ENCODE peak calls at places on chromosomes 5 and 9, in ten cellular contexts. Y, W, X, O, F, M, T, N, K and I are unnamed samples.

GRCh38 chr5:9851458-9851857 is 221.3 kb upstream of the TAS2R1 start:
- DNase-seq in Y (no peak), W (no peak), X (no peak), O (peak; percentile 10), F (no peak), M (no peak), T (no peak), N (no peak), K (no peak), I (peak; percentile 18)

GRCh38 chr9:10651012-10651411 is 38.2 kb upstream of the PTPRD start:
- DNase-seq in Y (no peak), W (no peak), X (no peak), O (no peak), F (no peak), M (no peak), T (no peak), N (no peak), K (peak; percentile 27), I (no peak)

GRCh38 chr5:96433066-96433447 is at the start of gene PCSK1:
- DNase-seq in Y (no peak), W (no peak), X (no peak), O (no peak), F (no peak), M (no peak), T (no peak), N (no peak), K (no peak), I (peak; percentile 9)

GRCh38 chr9:36346578-36346977 is 53.5 kb downstream of the RNF38 start:
- DNase-seq in Y (no peak), W (no peak), X (no peak), O (no peak), F (no peak), M (no peak), T (no peak), N (no peak), K (no peak), I (no peak)

GRCh38 chr9:132647806-132648205 is 22.0 kb downstream of the DDX31 start:
- DNase-seq in Y (no peak), W (no peak), X (no peak), O (no peak), F (no peak), M (no peak), T (no peak), N (no peak), K (no peak), I (no peak)

GRCh38 chr9:117412006-117412715 is 2.7 kb downstream of the ASTN2 start:
- DNase-seq in Y (no peak), W (no peak), X (no peak), O (no peak), F (no peak), M (no peak), T (no peak), N (no peak), K (no peak), I (no peak)

GRCh38 chr5:167049043-167049663 is 1242.3 kb upstream of the WWC1 start:
- DNase-seq in Y (peak; percentile 32), W (no peak), X (no peak), O (peak; percentile 7), F (peak; percentile 69), M (peak; percentile 9), T (peak; percentile 71), N (no peak), K (no peak), I (no peak)

GRCh38 chr5:134177197-134178171 is 734 bp upstream of the SKP1 start:
- DNase-seq in Y (peak; percentile 70), W (no peak), X (no peak), O (peak; percentile 48), F (peak; percentile 25), M (peak; percentile 77), T (peak; percentile 81), N (peak; percentile 68), K (peak; percentile 81), I (no peak)

GRCh38 chr9:96175001-96175400 is 127.0 kb downstream of the HSD17B3 start:
- DNase-seq in Y (no peak), W (no peak), X (no peak), O (no peak), F (no peak), M (no peak), T (no peak), N (no peak), K (no peak), I (no peak)

GRCh38 chr9:93387791-93388190 is 63.7 kb upstream of the FAM120A start:
- DNase-seq in Y (peak; percentile 35), W (no peak), X (no peak), O (no peak), F (no peak), M (no peak), T (no peak), N (no peak), K (no peak), I (no peak)

GRCh38 chr5:109589983-109590382 is 99.7 kb upstream of the MAN2A1 start:
- DNase-seq in Y (no peak), W (no peak), X (no peak), O (no peak), F (peak; percentile 19), M (peak; percentile 2), T (no peak), N (no peak), K (no peak), I (no peak)

GRCh38 chr5:66841264-66841663 is 245.1 kb downstream of the MAST4 start:
- DNase-seq in Y (no peak), W (no peak), X (no peak), O (no peak), F (no peak), M (no peak), T (no peak), N (no peak), K (no peak), I (no peak)

GRCh38 chr5:440413-441180 is 2.4 kb upstream of the EXOC3 start:
- DNase-seq in Y (no peak), W (peak; percentile 49), X (no peak), O (no peak), F (no peak), M (no peak), T (no peak), N (no peak), K (peak; percentile 71), I (no peak)

GRCh38 chr5:443239-444151 is 519 bp downstream of the EXOC3 start:
- DNase-seq in Y (no peak), W (peak; percentile 59), X (peak; percentile 49), O (peak; percentile 44), F (peak; percentile 30), M (peak; percentile 9), T (no peak), N (no peak), K (peak; percentile 90), I (peak; percentile 73)

GRCh38 chr5:444226-444625 is 1.2 kb downstream of the EXOC3 start:
- DNase-seq in Y (no peak), W (peak; percentile 46), X (no peak), O (no peak), F (peak; percentile 2), M (no peak), T (no peak), N (no peak), K (peak; percentile 57), I (no peak)

GRCh38 chr5:441996-442334 is 1.0 kb upstream of the EXOC3 start:
- DNase-seq in Y (no peak), W (no peak), X (no peak), O (no peak), F (no peak), M (no peak), T (no peak), N (no peak), K (no peak), I (no peak)

DNA sequence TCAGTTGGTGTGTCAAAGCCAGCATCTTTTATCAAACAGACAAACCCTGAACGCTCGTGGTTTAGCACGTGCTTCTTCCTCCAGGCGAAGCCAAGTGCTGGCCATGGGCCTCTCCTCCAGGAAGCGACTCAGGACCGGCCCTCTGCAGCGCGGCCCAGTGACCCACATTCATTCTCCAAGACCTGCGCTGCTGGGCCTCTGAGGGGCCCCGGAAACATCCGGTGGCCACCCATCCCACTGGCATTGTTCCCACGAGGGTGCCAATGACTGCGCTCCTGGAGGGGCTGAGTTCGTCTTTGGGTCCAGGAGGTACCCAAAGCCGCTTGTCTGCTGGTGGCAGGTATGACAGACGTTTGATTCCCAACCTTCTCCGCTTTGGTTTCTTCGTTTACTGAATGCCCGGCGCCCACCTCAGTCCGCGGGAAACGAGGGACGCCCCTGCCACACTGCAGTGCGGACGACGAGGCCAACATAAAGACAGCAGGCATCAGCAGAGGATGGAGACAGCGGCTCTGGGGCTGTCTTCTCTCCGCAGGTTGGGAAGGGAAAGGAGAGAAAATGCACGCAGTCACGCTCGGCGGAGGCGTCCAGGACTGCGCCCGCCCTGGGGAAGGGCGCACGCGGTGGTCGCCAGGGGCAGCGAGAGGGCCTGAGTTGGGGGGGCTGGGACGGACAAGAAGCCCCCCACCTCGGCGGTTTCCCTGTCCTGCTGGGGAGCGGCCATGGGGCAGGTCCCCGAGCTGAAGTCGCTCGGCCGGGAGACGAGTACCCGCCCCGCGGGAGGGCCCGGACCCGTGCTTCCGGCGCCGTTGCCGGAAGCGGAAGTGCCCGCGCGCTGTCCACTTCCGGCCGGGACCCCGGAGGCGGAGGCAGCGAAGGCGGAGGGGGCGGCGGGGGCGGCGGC is at the start of gene EXOC3:
- DNase-seq in Y (peak; percentile 77), W (peak; percentile 89), X (peak; percentile 98), O (peak; percentile 96), F (peak; percentile 65), M (peak; percentile 50), T (peak; percentile 78), N (peak; percentile 43), K (peak; percentile 93), I (peak; percentile 99)
- TF ChIP-seq POLR2A in Y (no peak), W (no peak), X (peak; percentile 80), O (peak; percentile 79), F (peak; percentile 76), M (peak; percentile 84), T (no peak), N (peak; percentile 67), K (no peak), I (peak; percentile 78)

GRCh38 chr5:172089298-172090117 is 83.1 kb upstream of the FBXW11 start:
- DNase-seq in Y (no peak), W (no peak), X (no peak), O (no peak), F (no peak), M (no peak), T (no peak), N (no peak), K (no peak), I (no peak)
- TF ChIP-seq POLR2A in Y (no peak), W (no peak), X (no peak), O (no peak), F (no peak), M (no peak), T (no peak), N (no peak), K (no peak), I (no peak)

GRCh38 chr5:56677693-56678092 is 137.7 kb upstream of the MAP3K1 start:
- DNase-seq in Y (no peak), W (no peak), X (no peak), O (no peak), F (no peak), M (no peak), T (no peak), N (no peak), K (no peak), I (no peak)
- TF ChIP-seq POLR2A in Y (no peak), W (no peak), X (no peak), O (no peak), F (no peak), M (no peak), T (no peak), N (no peak), K (no peak), I (no peak)

DNA sequence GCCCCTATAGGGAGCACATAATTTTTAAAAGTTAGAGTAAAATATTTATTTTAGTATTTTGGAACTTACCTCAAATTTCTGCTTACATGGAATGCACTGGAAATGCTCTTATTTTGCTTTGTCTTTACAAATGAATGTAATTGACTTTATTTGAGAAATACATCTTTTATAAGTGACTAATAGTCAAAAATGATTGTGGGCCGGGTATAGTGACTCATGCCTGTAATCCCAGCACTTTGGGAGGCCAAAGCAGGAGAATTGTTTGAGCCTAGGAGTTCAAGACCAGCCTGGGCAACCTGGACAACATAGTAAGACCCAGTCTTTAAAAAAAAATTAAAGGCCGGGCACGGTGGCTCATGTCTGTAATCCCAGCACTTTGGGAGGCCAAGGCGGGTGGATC is 5.8 kb downstream of the HMGCR start:
- DNase-seq in Y (no peak), W (no peak), X (no peak), O (no peak), F (no peak), M (no peak), T (no peak), N (no peak), K (no peak), I (no peak)
- TF ChIP-seq POLR2A in Y (no peak), W (no peak), X (no peak), O (no peak), F (no peak), M (no peak), T (no peak), N (no peak), K (no peak), I (no peak)